ENCODE peak calls at places on chromosomes 13 and 19, in five cellular contexts. V is body of pancreas, M is dorsolateral prefrontal cortex, B is aorta, D is heart left ventricle. H is an unnamed sample.

GRCh38 chr19:1131718-1132552 is 28.1 kb downstream of the GPX4 start:
- DNase-seq in V (peak), M (no peak), B (peak), D (peak), H (peak)

GRCh38 chr13:104750377-104750776 is 1684.2 kb upstream of the SLC10A2 start:
- DNase-seq in V (no peak), M (no peak), B (no peak), D (no peak), H (no peak)

GRCh38 chr13:24899601-24900000 is 135.6 kb downstream of the RNF17 start:
- DNase-seq in V (no peak), M (no peak), B (no peak), D (no peak), H (no peak)

GRCh38 chr13:86585826-86586225 is 786.6 kb upstream of the SLITRK6 start:
- DNase-seq in V (peak), M (no peak), B (no peak), D (peak), H (no peak)

GRCh38 chr19:17333611-17334413 is 843 bp downstream of the ANO8 start:
- DNase-seq in V (peak), M (peak), B (peak), D (no peak), H (peak)

GRCh38 chr13:99993660-99994455 is 12.3 kb downstream of the ZIC2 start:
- DNase-seq in V (no peak), M (peak), B (no peak), D (no peak), H (no peak)

GRCh38 chr19:10155834-10156233 is 36.1 kb upstream of the EIF3G start:
- DNase-seq in V (no peak), M (no peak), B (no peak), D (no peak), H (no peak)

GRCh38 chr19:46962030-46962570 is 57.5 kb upstream of the NPAS1 start:
- DNase-seq in V (no peak), M (no peak), B (peak), D (no peak), H (no peak)

GRCh38 chr19:2425622-2426581 is 1.5 kb downstream of the TIMM13 start:
- DNase-seq in V (no peak), M (no peak), B (no peak), D (no peak), H (no peak)

GRCh38 chr13:40352385-40352778 is 314.1 kb downstream of the FOXO1 start:
- DNase-seq in V (peak), M (no peak), B (no peak), D (peak), H (no peak)

GRCh38 chr19:18683955-18684641 is 618 bp downstream of the CRTC1 start:
- DNase-seq in V (no peak), M (no peak), B (no peak), D (no peak), H (no peak)

GRCh38 chr19:45428385-45429231 is 4.9 kb upstream of the ERCC1 start:
- DNase-seq in V (no peak), M (no peak), B (peak), D (peak), H (no peak)

GRCh38 chr13:27201661-27202060 is 30.1 kb upstream of the USP12 start:
- DNase-seq in V (no peak), M (no peak), B (no peak), D (no peak), H (no peak)
- H3K27ac ChIP-seq in V (no peak), M (no peak), B (no peak), D (no peak), H (no peak)

DNA sequence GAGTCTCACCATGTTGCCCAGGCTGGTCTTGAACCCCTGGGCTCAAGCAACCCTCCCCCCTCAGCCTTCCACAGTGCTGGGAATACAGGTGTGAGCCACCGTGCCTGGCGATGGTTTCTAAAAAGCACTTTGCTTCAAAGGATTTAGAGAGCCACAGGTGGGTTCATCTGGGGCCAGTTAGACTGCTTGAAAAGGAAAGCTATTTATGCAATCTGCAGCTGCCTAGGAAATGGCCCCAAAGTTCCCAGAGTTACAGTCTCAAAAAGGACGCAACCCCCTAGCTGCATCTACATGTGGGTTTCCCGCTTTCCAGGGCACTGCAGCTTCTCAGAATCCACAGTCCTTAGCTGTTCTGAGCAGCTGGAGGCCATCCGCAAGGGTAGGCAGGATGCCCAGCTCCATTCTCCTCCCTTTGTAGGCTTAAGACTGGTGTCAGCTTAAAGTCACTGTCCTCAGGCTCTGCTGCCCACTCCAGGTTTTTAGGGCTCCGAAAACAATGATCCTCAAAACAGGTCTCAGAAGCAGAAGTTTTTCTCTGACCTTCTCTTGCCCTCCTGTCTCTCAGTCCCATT is 41.4 kb downstream of the ZNF823 start:
- DNase-seq in V (no peak), M (no peak), B (no peak), D (no peak), H (no peak)
- H3K27ac ChIP-seq in V (no peak), M (no peak), B (no peak), D (no peak), H (no peak)

DNA sequence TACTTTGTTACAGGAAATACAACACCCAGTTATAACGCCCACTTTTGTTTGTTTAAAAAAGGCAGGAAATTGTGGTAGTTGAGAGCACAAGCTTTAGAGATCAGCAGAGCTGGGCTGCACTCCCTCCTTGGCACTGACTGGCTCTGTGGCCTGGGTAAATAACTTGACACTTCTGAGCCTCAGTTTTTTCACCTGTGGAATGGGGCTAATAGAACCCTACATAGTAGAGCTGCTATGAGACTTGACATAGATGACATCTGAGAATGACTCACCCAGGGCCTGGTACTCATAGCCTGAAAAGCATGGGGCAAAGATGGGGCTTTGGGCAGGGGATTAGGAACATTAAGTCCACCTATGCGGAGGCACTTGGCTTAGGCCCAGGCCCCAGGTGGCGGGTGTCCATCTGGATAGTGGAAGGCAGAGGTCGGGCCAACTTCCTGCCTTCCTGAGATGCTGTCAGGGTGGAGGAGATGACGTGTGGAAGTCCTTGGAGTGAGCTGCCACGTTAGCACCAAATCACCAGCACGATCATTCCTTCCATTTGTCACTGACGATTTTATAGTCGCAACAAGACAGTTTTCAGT is 159.1 kb downstream of the KATNAL1 start:
- DNase-seq in V (no peak), M (peak), B (no peak), D (no peak), H (no peak)
- H3K27ac ChIP-seq in V (no peak), M (no peak), B (no peak), D (no peak), H (peak)

GRCh38 chr13:75550159-75550567 is 572 bp downstream of the UCHL3 start:
- DNase-seq in V (peak), M (no peak), B (peak), D (no peak), H (peak)
- H3K27ac ChIP-seq in V (peak), M (peak), B (no peak), D (peak), H (no peak)

GRCh38 chr13:39159393-39159792 is 121.1 kb downstream of the NHLRC3 start:
- DNase-seq in V (no peak), M (peak), B (no peak), D (no peak), H (no peak)
- H3K27ac ChIP-seq in V (no peak), M (no peak), B (no peak), D (no peak), H (no peak)

GRCh38 chr19:16285769-16286564 is 38.7 kb upstream of the KLF2 start:
- DNase-seq in V (no peak), M (no peak), B (peak), D (peak), H (no peak)

GRCh38 chr19:16290692-16291091 is 33.9 kb upstream of the KLF2 start:
- DNase-seq in V (no peak), M (no peak), B (no peak), D (no peak), H (no peak)

GRCh38 chr19:16293133-16294085 is 31.2 kb upstream of the KLF2 start:
- DNase-seq in V (peak), M (no peak), B (peak), D (peak), H (peak)

GRCh38 chr19:16289594-16289993 is 35.0 kb upstream of the KLF2 start:
- DNase-seq in V (no peak), M (no peak), B (no peak), D (no peak), H (no peak)

DNA sequence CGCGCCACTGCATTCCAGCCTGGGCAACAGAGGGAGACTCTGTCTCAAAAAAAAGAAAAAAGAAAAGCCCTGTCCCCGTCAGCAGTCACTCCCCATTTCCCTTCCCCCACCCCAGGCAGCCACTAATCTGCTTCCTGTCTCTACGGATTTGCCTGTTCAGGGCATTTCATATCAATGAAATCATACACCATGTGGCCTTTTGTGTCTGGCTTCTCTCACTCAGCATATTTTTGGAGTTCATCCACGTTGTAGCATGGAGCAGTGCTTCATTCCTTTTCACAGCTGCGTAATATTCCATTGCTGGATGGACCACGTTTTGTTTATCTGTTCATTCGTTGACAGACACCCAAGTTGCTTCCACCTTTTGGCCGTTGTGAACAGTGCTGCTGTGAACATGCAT is 36.1 kb upstream of the KLF2 start:
- DNase-seq in V (no peak), M (no peak), B (no peak), D (no peak), H (no peak)
- H3K27ac ChIP-seq in V (no peak), M (no peak), B (no peak), D (no peak), H (no peak)